ENCODE peak calls at places on chromosome 7, in four cellular contexts. P is ovary, E is heart right ventricle, K is transverse colon. M is an unnamed sample.

GRCh38 chr7:66929935-66930334 is 8.9 kb downstream of the TMEM248 start:
- DNase-seq in P (no peak), E (no peak), K (no peak), M (no peak)

GRCh38 chr7:128458956-128459355 is 3.3 kb downstream of the HILPDA start:
- DNase-seq in P (no peak), E (no peak), K (no peak), M (no peak)

GRCh38 chr7:102891693-102892261 is 21.0 kb upstream of the LRRC17 start:
- DNase-seq in P (no peak), E (no peak), K (peak; percentile 15), M (no peak)

GRCh38 chr7:29723599-29723998 is 82.7 kb upstream of the WIPF3 start:
- DNase-seq in P (peak; percentile 16), E (no peak), K (no peak), M (no peak)

GRCh38 chr7:28626629-28627262 is 214.4 kb downstream of the CREB5 start:
- DNase-seq in P (no peak), E (no peak), K (no peak), M (peak; percentile 29)

GRCh38 chr7:98294798-98295382 is 13.4 kb downstream of the BRI3 start:
- DNase-seq in P (no peak), E (peak; percentile 48), K (peak; percentile 64), M (peak; percentile 73)

GRCh38 chr7:47227762-47228177 is 354.1 kb downstream of the TNS3 start:
- DNase-seq in P (peak; percentile 31), E (peak; percentile 29), K (peak; percentile 23), M (peak; percentile 11)

GRCh38 chr7:104137511-104137910 is 70.3 kb downstream of the ORC5 start:
- DNase-seq in P (no peak), E (no peak), K (no peak), M (no peak)

GRCh38 chr7:149610441-149611011 is 112.9 kb upstream of the ZNF746 start:
- DNase-seq in P (no peak), E (no peak), K (no peak), M (no peak)

GRCh38 chr7:127650842-127651555 is 995 bp upstream of the SND1 start:
- DNase-seq in P (peak; percentile 13), E (no peak), K (peak; percentile 9), M (no peak)

GRCh38 chr7:94701555-94701973 is 45.6 kb upstream of the SGCE start:
- DNase-seq in P (no peak), E (no peak), K (no peak), M (no peak)

GRCh38 chr7:131586259-131586658 is 29.8 kb upstream of the PODXL start:
- DNase-seq in P (no peak), E (peak; percentile 45), K (peak; percentile 38), M (peak; percentile 34)

GRCh38 chr7:50497968-50498367 is 47.8 kb upstream of the FIGNL1 start:
- DNase-seq in P (peak; percentile 35), E (no peak), K (no peak), M (no peak)

GRCh38 chr7:100174582-100174981 is 2.6 kb downstream of the GPC2 start:
- DNase-seq in P (no peak), E (no peak), K (no peak), M (no peak)

GRCh38 chr7:82164813-82165212 is 278.8 kb downstream of the CACNA2D1 start:
- DNase-seq in P (no peak), E (no peak), K (no peak), M (no peak)

GRCh38 chr7:82700739-82701138 is 257.2 kb upstream of the CACNA2D1 start:
- DNase-seq in P (no peak), E (no peak), K (peak; percentile 8), M (no peak)

GRCh38 chr7:41311301-41311700 is 391.6 kb downstream of the INHBA start:
- DNase-seq in P (no peak), E (no peak), K (no peak), M (no peak)

GRCh38 chr7:22210355-22210754 is 146.6 kb downstream of the RAPGEF5 start:
- DNase-seq in P (no peak), E (no peak), K (no peak), M (no peak)

GRCh38 chr7:68411742-68412141 is 1186.5 kb upstream of the AUTS2 start:
- DNase-seq in P (no peak), E (no peak), K (no peak), M (no peak)

GRCh38 chr7:120792091-120792860 is 65.7 kb downstream of the TSPAN12 start:
- DNase-seq in P (peak; percentile 42), E (peak; percentile 79), K (peak; percentile 75), M (peak; percentile 75)

GRCh38 chr7:115585015-115585655 is 445.4 kb downstream of the TFEC start:
- DNase-seq in P (no peak), E (no peak), K (no peak), M (no peak)

GRCh38 chr7:108402865-108403264 is 53.4 kb downstream of the NRCAM start:
- DNase-seq in P (no peak), E (no peak), K (no peak), M (no peak)

GRCh38 chr7:38107486-38107893 is 70.6 kb upstream of the STARD3NL start:
- DNase-seq in P (peak; percentile 23), E (no peak), K (peak; percentile 70), M (peak; percentile 75)

GRCh38 chr7:46576950-46577349 is 655.9 kb upstream of the IGFBP3 start:
- DNase-seq in P (no peak), E (no peak), K (no peak), M (no peak)

GRCh38 chr7:37921340-37921805 is 933 bp downstream of the EPDR1 start:
- DNase-seq in P (peak; percentile 55), E (no peak), K (peak; percentile 45), M (peak; percentile 59)

GRCh38 chr7:127907638-127908040 is 123.6 kb downstream of the LRRC4 start:
- DNase-seq in P (no peak), E (no peak), K (no peak), M (peak; percentile 84)

GRCh38 chr7:139915864-139916716 is 87.0 kb downstream of the TBXAS1 start:
- DNase-seq in P (peak; percentile 14), E (peak; percentile 20), K (peak; percentile 55), M (peak; percentile 10)

GRCh38 chr7:104964626-104965236 is 49.3 kb upstream of the KMT2E start:
- DNase-seq in P (no peak), E (no peak), K (no peak), M (no peak)

GRCh38 chr7:116443101-116443523 is 56.4 kb upstream of the CAV2 start:
- DNase-seq in P (no peak), E (no peak), K (no peak), M (no peak)

DNA sequence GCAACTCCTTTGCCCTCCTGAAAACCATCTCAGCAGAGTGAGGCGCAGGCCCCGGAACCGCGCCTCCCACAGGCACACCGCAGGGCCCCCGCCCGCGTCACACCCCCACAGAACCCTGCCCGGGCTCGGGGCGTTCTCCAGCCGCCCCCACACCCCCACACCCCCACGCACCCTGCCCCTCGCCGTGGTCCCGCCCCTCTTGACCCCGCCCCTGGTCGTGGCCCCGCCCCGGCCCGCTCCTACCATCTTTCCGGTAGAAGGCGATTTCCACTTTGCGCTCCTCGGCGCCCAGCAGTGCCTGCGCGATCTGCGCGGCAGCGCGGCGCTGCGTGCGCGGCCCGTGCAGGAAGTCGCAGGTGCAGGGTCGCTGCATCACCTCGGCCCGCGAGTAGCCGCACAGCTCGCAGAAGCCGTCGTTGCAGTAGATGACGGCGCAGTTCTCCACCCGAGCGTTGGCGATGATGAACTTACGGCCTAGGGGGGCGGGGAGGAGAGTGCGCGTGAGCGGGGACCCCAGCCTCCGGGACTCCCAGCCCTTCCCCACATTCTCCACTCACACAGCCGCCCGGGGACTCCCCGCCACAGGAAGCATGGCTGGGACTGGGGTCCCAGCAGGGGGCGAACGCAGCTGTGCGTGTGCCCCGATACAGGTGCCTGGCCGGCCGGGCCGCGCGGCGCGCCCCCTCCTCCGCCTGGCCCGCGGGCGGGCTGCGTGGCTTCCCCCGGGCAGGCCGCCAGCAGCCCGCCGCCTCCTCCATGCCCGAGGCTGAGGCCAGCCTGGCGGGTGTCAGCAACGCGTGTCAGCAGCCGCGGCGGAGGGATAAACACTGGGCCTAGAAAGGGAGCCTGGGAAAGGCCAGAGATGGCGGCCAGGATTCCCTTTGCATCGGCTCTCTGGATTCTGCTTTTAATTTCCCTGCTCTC is 3.4 kb downstream of the KCNH2 start:
- DNase-seq in P (no peak), E (peak; percentile 74), K (peak; percentile 83), M (peak; percentile 51)
- H3K27me3 ChIP-seq in P (no peaks in the 10 kb centered on the region), E (peaks cover 62% of the 10 kb centered on the region), K (peaks cover 31% of the 10 kb centered on the region), M (no peaks in the 10 kb centered on the region)

DNA sequence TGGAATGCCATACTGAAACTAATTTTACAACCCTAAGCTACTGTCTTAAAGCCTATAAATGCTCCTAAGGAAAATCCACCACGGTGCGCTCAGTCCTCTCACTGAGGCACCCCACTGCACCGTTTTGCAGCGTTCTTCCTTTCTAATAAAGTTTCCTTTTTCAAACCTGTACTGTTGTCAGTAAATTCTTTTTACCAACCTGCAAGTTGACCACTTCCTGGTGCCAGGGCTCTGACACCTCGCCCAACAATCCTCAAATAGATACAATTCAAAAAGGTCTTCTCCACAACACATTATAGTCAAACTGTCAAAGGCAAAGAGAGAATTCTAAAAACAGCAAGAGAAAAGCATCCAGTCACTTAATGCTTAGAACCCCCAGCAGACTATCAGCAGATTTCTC is 42.8 kb downstream of the HERPUD2 start:
- DNase-seq in P (no peak), E (no peak), K (no peak), M (peak; percentile 25)
- H3K9me3 ChIP-seq in P (no peaks in the 10 kb centered on the region), E (peaks cover 5% of the 10 kb centered on the region), K (no peaks in the 10 kb centered on the region), M (no peaks in the 10 kb centered on the region)

DNA sequence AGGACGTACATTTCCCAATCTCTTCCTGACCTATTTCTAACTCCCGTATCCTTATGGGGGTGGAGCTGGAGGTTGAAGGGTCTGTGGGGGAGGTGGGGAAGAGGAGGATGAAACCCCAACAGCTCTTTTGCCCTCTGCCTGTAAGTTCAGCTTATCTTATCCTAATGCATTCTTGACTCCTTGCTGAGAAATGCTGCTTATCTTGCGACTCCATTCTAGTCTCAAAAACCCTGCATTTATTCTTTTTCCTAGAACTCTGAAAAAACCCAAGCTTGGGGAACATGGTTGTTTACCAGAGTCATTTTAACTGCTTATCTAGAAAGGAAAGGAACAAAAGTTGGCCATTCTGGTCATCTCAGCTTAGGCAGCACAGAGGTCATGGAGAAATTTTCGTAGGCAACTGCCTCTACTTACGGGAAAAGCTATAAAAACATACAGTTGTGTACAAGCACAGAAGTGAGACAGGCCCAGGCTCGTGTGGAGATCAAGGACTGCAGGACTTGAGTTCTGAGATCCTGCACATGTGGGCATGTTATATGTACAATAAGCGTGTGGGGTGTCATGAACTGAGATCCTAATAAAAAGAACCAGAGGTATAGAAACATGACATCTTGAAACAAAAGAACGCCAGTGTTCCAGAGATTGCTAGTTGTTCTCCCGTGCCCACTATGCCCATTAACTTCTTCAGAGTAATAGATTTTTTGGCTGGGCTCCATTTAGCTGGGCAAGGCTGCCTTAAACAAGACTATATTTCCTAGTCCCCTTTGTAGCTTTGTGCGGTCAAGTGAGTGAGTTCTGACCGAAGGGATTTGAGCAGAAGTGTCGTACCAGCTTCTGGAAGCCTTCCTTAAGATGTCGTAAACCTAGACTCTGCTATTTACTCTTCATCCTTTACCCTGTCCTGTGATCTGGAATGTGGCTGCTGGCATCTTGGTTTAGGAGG is 9.6 kb downstream of the INMT start:
- DNase-seq in P (peak; percentile 58), E (no peak), K (no peak), M (no peak)
- H3K27me3 ChIP-seq in P (no peaks in the 10 kb centered on the region), E (no peaks in the 10 kb centered on the region), K (no peaks in the 10 kb centered on the region), M (no peaks in the 10 kb centered on the region)

GRCh38 chr7:16318989-16319915 is 102.1 kb downstream of the CRPPA start:
- DNase-seq in P (no peak), E (no peak), K (no peak), M (no peak)
- H3K9me3 ChIP-seq in P (no peaks in the 10 kb centered on the region), E (no peaks in the 10 kb centered on the region), K (no peaks in the 10 kb centered on the region), M (no peaks in the 10 kb centered on the region)

M was measured in small intestine.